ENCODE peak calls at places on chromosomes 16 and 17, in six cellular contexts. One of them, this sample, is unnamed.
A peak's percentile ranks its signal among the peaks of the same experiment; 100 is the strongest.

GRCh38 chr17:80599546-80600305 is 55.1 kb downstream of the RPTOR start:
- DNase-seq in fibroblast of pulmonary artery: peak; percentile 7
- DNase-seq in spleen: no peak
- DNase-seq in A549: peak; percentile 34
- DNase-seq in transverse colon: peak; percentile 75
- DNase-seq in brain microvascular endothelial cell: no peak
- DNase-seq in this sample: peak; percentile 12

GRCh38 chr16:88798772-88799455 is 4.7 kb upstream of the CDT1 start:
- DNase-seq in spleen: no peak
- DNase-seq in A549: no peak
- DNase-seq in transverse colon: no peak
- DNase-seq in fibroblast of pulmonary artery: no peak
- DNase-seq in brain microvascular endothelial cell: no peak
- DNase-seq in this sample: no peak

GRCh38 chr16:3716831-3717234 is 491 bp downstream of the TRAP1 start:
- DNase-seq in A549: peak; percentile 21
- DNase-seq in brain microvascular endothelial cell: peak; percentile 6
- DNase-seq in transverse colon: peak; percentile 44
- DNase-seq in fibroblast of pulmonary artery: no peak
- DNase-seq in spleen: no peak
- DNase-seq in this sample: peak; percentile 17

GRCh38 chr16:58494981-58495860 is 4.7 kb upstream of the NDRG4 start:
- DNase-seq in brain microvascular endothelial cell: peak; percentile 100
- DNase-seq in A549: peak; percentile 93
- DNase-seq in transverse colon: peak; percentile 43
- DNase-seq in spleen: peak; percentile 67
- DNase-seq in fibroblast of pulmonary artery: peak; percentile 99
- DNase-seq in this sample: peak; percentile 85

GRCh38 chr16:82726306-82726705 is 99.5 kb downstream of the CDH13 start:
- DNase-seq in A549: no peak
- DNase-seq in fibroblast of pulmonary artery: no peak
- DNase-seq in transverse colon: no peak
- DNase-seq in spleen: no peak
- DNase-seq in brain microvascular endothelial cell: no peak
- DNase-seq in this sample: no peak

GRCh38 chr16:77834600-77834963 is 46.2 kb downstream of the VAT1L start:
- DNase-seq in fibroblast of pulmonary artery: peak; percentile 74
- DNase-seq in A549: no peak
- DNase-seq in transverse colon: no peak
- DNase-seq in brain microvascular endothelial cell: peak; percentile 74
- DNase-seq in spleen: no peak
- DNase-seq in this sample: no peak

GRCh38 chr17:2018716-2019490 is 6.2 kb downstream of the RTN4RL1 start:
- DNase-seq in brain microvascular endothelial cell: no peak
- DNase-seq in A549: no peak
- DNase-seq in fibroblast of pulmonary artery: no peak
- DNase-seq in transverse colon: no peak
- DNase-seq in spleen: no peak
- DNase-seq in this sample: no peak

GRCh38 chr17:76791053-76791980 is 53.4 kb downstream of the MFSD11 start:
- DNase-seq in fibroblast of pulmonary artery: peak; percentile 36
- DNase-seq in spleen: peak; percentile 59
- DNase-seq in brain microvascular endothelial cell: peak; percentile 32
- DNase-seq in A549: peak; percentile 41
- DNase-seq in transverse colon: peak; percentile 63
- DNase-seq in this sample: peak; percentile 44

GRCh38 chr17:31480904-31481782 is 89.7 kb downstream of the RAB11FIP4 start:
- DNase-seq in fibroblast of pulmonary artery: no peak
- DNase-seq in transverse colon: no peak
- DNase-seq in spleen: no peak
- DNase-seq in brain microvascular endothelial cell: no peak
- DNase-seq in A549: no peak
- DNase-seq in this sample: no peak

GRCh38 chr17:30554839-30555751 is 77.9 kb downstream of the GOSR1 start:
- DNase-seq in brain microvascular endothelial cell: peak; percentile 16
- DNase-seq in transverse colon: no peak
- DNase-seq in spleen: peak; percentile 68
- DNase-seq in A549: no peak
- DNase-seq in fibroblast of pulmonary artery: peak; percentile 42
- DNase-seq in this sample: no peak

GRCh38 chr16:1990336-1991134 is 765 bp downstream of the SYNGR3 start:
- DNase-seq in spleen: peak; percentile 90
- DNase-seq in brain microvascular endothelial cell: no peak
- DNase-seq in transverse colon: peak; percentile 77
- DNase-seq in fibroblast of pulmonary artery: no peak
- DNase-seq in A549: no peak
- DNase-seq in this sample: no peak

GRCh38 chr17:81712468-81713003 is 452 bp downstream of the SLC25A10 start:
- DNase-seq in fibroblast of pulmonary artery: peak; percentile 17
- DNase-seq in spleen: no peak
- DNase-seq in transverse colon: peak; percentile 46
- DNase-seq in brain microvascular endothelial cell: no peak
- DNase-seq in A549: peak; percentile 77
- DNase-seq in this sample: no peak

GRCh38 chr16:19804538-19805323 is 79.9 kb downstream of the GPRC5B start:
- DNase-seq in brain microvascular endothelial cell: no peak
- DNase-seq in transverse colon: peak; percentile 41
- DNase-seq in spleen: no peak
- DNase-seq in A549: no peak
- DNase-seq in fibroblast of pulmonary artery: peak; percentile 53
- DNase-seq in this sample: peak; percentile 74

GRCh38 chr16:31120129-31120528 is 2.7 kb downstream of the KAT8 start:
- DNase-seq in brain microvascular endothelial cell: no peak
- DNase-seq in A549: no peak
- DNase-seq in transverse colon: no peak
- DNase-seq in fibroblast of pulmonary artery: no peak
- DNase-seq in spleen: no peak
- DNase-seq in this sample: no peak

GRCh38 chr17:2707721-2708584 is 3.6 kb downstream of the CLUH start:
- DNase-seq in A549: peak; percentile 76
- DNase-seq in brain microvascular endothelial cell: no peak
- DNase-seq in spleen: peak; percentile 76
- DNase-seq in fibroblast of pulmonary artery: no peak
- DNase-seq in transverse colon: peak; percentile 35
- DNase-seq in this sample: no peak

GRCh38 chr16:275041-275621 is 613 bp downstream of the RGS11 start:
- DNase-seq in brain microvascular endothelial cell: no peak
- DNase-seq in A549: no peak
- DNase-seq in fibroblast of pulmonary artery: no peak
- DNase-seq in spleen: no peak
- DNase-seq in transverse colon: no peak
- DNase-seq in this sample: no peak

GRCh38 chr17:9219631-9220415 is 198.5 kb downstream of the NTN1 start:
- DNase-seq in transverse colon: no peak
- DNase-seq in spleen: peak; percentile 52
- DNase-seq in fibroblast of pulmonary artery: no peak
- DNase-seq in A549: no peak
- DNase-seq in brain microvascular endothelial cell: no peak
- DNase-seq in this sample: no peak

GRCh38 chr17:29566473-29567361 is at the start of gene ABHD15:
- DNase-seq in A549: peak; percentile 84
- DNase-seq in fibroblast of pulmonary artery: peak; percentile 63
- DNase-seq in brain microvascular endothelial cell: no peak
- DNase-seq in transverse colon: peak; percentile 84
- DNase-seq in spleen: peak; percentile 94
- DNase-seq in this sample: peak; percentile 46

GRCh38 chr17:79064026-79064425 is 10.6 kb upstream of the ENGASE start:
- DNase-seq in spleen: peak; percentile 33
- DNase-seq in brain microvascular endothelial cell: no peak
- DNase-seq in A549: no peak
- DNase-seq in fibroblast of pulmonary artery: no peak
- DNase-seq in transverse colon: no peak
- DNase-seq in this sample: no peak

GRCh38 chr16:22337849-22338248 is 36.6 kb downstream of the CDR2 start:
- DNase-seq in brain microvascular endothelial cell: no peak
- DNase-seq in A549: no peak
- DNase-seq in fibroblast of pulmonary artery: no peak
- DNase-seq in spleen: no peak
- DNase-seq in transverse colon: no peak
- DNase-seq in this sample: no peak

GRCh38 chr16:75293746-75294145 is 42.3 kb upstream of the BCAR1 start:
- DNase-seq in spleen: no peak
- DNase-seq in brain microvascular endothelial cell: no peak
- DNase-seq in fibroblast of pulmonary artery: no peak
- DNase-seq in transverse colon: no peak
- DNase-seq in A549: no peak
- DNase-seq in this sample: no peak

GRCh38 chr16:85392756-85393673 is 220.1 kb upstream of the GSE1 start:
- DNase-seq in fibroblast of pulmonary artery: no peak
- DNase-seq in spleen: peak; percentile 49
- DNase-seq in transverse colon: no peak
- DNase-seq in brain microvascular endothelial cell: no peak
- DNase-seq in A549: no peak
- DNase-seq in this sample: no peak

GRCh38 chr17:16464001-16464640 is 27.9 kb downstream of the LRRC75A start:
- DNase-seq in fibroblast of pulmonary artery: no peak
- DNase-seq in A549: no peak
- DNase-seq in spleen: no peak
- DNase-seq in transverse colon: no peak
- DNase-seq in brain microvascular endothelial cell: no peak
- DNase-seq in this sample: no peak

GRCh38 chr16:68605746-68606145 is 39.4 kb upstream of the CDH3 start:
- DNase-seq in transverse colon: no peak
- DNase-seq in spleen: no peak
- DNase-seq in brain microvascular endothelial cell: no peak
- DNase-seq in A549: no peak
- DNase-seq in fibroblast of pulmonary artery: no peak
- DNase-seq in this sample: peak; percentile 98

GRCh38 chr17:65797809-65798208 is 236.4 kb upstream of the AXIN2 start:
- DNase-seq in spleen: no peak
- DNase-seq in transverse colon: no peak
- DNase-seq in brain microvascular endothelial cell: no peak
- DNase-seq in A549: no peak
- DNase-seq in fibroblast of pulmonary artery: no peak
- DNase-seq in this sample: no peak

GRCh38 chr16:84247844-84248243 is 8.0 kb upstream of the KCNG4 start:
- DNase-seq in brain microvascular endothelial cell: no peak
- DNase-seq in A549: no peak
- DNase-seq in spleen: no peak
- DNase-seq in fibroblast of pulmonary artery: no peak
- DNase-seq in transverse colon: no peak
- DNase-seq in this sample: peak; percentile 79

GRCh38 chr16:13168091-13168572 is 266.7 kb downstream of the SHISA9 start:
- DNase-seq in fibroblast of pulmonary artery: no peak
- DNase-seq in spleen: no peak
- DNase-seq in brain microvascular endothelial cell: no peak
- DNase-seq in transverse colon: no peak
- DNase-seq in A549: no peak
- DNase-seq in this sample: peak; percentile 33

GRCh38 chr17:1108810-1109605 is 70.8 kb downstream of the ABR start:
- DNase-seq in fibroblast of pulmonary artery: peak; percentile 58
- DNase-seq in A549: peak; percentile 48
- DNase-seq in spleen: peak; percentile 94
- DNase-seq in brain microvascular endothelial cell: no peak
- DNase-seq in transverse colon: peak; percentile 67
- DNase-seq in this sample: no peak

GRCh38 chr17:8835106-8835505 is 32.4 kb downstream of the PIK3R6 start:
- DNase-seq in spleen: no peak
- DNase-seq in fibroblast of pulmonary artery: no peak
- DNase-seq in brain microvascular endothelial cell: no peak
- DNase-seq in A549: no peak
- DNase-seq in transverse colon: no peak
- DNase-seq in this sample: no peak

DNA sequence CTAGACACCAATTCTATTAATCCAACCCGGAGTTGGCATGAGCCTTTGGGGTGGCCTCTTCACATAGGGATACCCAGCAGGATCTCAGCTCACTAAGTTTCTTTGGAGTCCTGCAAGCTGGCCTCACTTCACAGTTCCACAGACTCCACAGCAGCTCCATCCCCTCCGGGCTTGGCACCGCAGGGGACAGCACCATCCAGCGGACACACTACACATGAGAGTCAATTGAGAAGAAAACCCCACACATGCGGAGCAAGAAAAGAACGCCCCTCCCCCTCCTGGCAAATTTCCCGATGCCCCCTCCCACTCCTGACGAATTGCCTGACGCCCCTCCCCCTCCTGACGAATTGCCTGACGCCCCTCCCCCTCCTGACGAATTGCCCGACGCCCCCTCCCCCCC is 31.1 kb downstream of the KLHDC4 start:
- DNase-seq in spleen: no peak
- DNase-seq in transverse colon: no peak
- DNase-seq in fibroblast of pulmonary artery: no peak
- DNase-seq in brain microvascular endothelial cell: no peak
- DNase-seq in A549: no peak
- DNase-seq in this sample: no peak
- TF ChIP-seq CTCF in spleen: no peak
- TF ChIP-seq CTCF in transverse colon: no peak
- TF ChIP-seq CTCF in fibroblast of pulmonary artery: no peak
- TF ChIP-seq CTCF in brain microvascular endothelial cell: peak; percentile 10
- TF ChIP-seq CTCF in A549: no peak
- TF ChIP-seq CTCF in this sample: no peak

GRCh38 chr17:19237389-19238166 is 412 bp downstream of the EPN2 start:
- DNase-seq in transverse colon: peak; percentile 50
- DNase-seq in A549: peak; percentile 49
- DNase-seq in spleen: peak; percentile 87
- DNase-seq in fibroblast of pulmonary artery: no peak
- DNase-seq in brain microvascular endothelial cell: no peak
- DNase-seq in this sample: peak; percentile 22
- TF ChIP-seq CTCF in transverse colon: peak; percentile 32
- TF ChIP-seq CTCF in A549: peak; percentile 7
- TF ChIP-seq CTCF in spleen: no peak
- TF ChIP-seq CTCF in fibroblast of pulmonary artery: no peak
- TF ChIP-seq CTCF in brain microvascular endothelial cell: no peak
- TF ChIP-seq CTCF in this sample: peak; percentile 21

GRCh38 chr16:47581114-47581513 is 120.0 kb downstream of the PHKB start:
- DNase-seq in A549: no peak
- DNase-seq in spleen: no peak
- DNase-seq in fibroblast of pulmonary artery: peak; percentile 6
- DNase-seq in transverse colon: no peak
- DNase-seq in brain microvascular endothelial cell: no peak
- DNase-seq in this sample: no peak
- TF ChIP-seq CTCF in A549: no peak
- TF ChIP-seq CTCF in spleen: no peak
- TF ChIP-seq CTCF in fibroblast of pulmonary artery: peak; percentile 15
- TF ChIP-seq CTCF in transverse colon: no peak
- TF ChIP-seq CTCF in brain microvascular endothelial cell: peak; percentile 32
- TF ChIP-seq CTCF in this sample: no peak

DNA sequence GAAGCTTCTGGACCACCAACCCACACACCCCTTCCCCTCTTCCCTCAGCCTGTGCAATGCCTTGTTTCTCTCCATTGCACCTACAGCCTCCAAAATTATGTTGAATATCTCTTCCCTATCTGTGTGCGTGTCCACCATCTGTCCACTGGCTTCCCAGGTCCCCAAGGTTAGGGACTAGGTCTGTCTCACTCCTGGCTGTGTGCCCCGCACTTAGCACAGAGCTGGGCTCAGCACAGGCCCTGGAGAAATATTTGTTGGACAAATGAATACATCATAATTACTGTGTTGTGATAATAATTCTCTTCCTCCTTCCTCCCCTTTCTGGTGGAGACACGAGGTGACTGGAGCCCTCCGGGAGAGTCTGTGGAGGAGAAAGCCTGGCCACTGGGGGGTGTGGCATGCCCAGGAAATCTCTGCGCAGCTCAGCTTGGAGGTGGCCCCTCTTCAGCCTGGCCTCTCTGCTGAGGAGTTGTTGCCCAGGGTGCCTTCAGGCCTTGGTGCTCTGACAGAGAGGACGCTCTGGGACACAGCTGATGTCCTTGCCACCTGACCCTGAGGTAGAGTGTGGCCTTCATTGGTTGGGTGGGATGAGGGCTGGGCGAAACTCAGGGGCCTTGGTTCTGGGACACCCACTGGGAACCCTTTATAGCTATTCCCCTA is 3.3 kb upstream of the BRD7 start:
- DNase-seq in brain microvascular endothelial cell: no peak
- DNase-seq in spleen: no peak
- DNase-seq in A549: no peak
- DNase-seq in fibroblast of pulmonary artery: peak; percentile 30
- DNase-seq in transverse colon: no peak
- DNase-seq in this sample: no peak
- TF ChIP-seq CTCF in brain microvascular endothelial cell: peak; percentile 65
- TF ChIP-seq CTCF in spleen: no peak
- TF ChIP-seq CTCF in A549: no peak
- TF ChIP-seq CTCF in fibroblast of pulmonary artery: peak; percentile 20
- TF ChIP-seq CTCF in transverse colon: peak; percentile 16
- TF ChIP-seq CTCF in this sample: peak; percentile 12